ENCODE peak calls at places on chromosome X, in ten cellular contexts. One of them, this sample, is unnamed.

GRCh38 chrX:11567528-11568220 is 98.0 kb downstream of the ARHGAP6 start:
- DNase-seq in stimulated activated CD4-positive, alpha-beta T cell treated with anti-CD3 and anti-CD28 coated beads, Interleukin-1b, Interleukin-23, amount 100 ng/mL, for 4 hours: no peak
- DNase-seq in effector memory CD4-positive, alpha-beta T cell: no peak
- DNase-seq in COR-L47: no peak
- DNase-seq in PC-3: no peak
- DNase-seq in fibroblast of pulmonary artery: no peak
- DNase-seq in NCI-H226: no peak
- DNase-seq in GM13977: no peak
- DNase-seq in AG09319: no peak
- DNase-seq in BE2C: no peak
- DNase-seq in this sample: no peak

GRCh38 chrX:85765651-85766050 is 281.7 kb downstream of the CHM start:
- DNase-seq in stimulated activated CD4-positive, alpha-beta T cell treated with anti-CD3 and anti-CD28 coated beads, Interleukin-1b, Interleukin-23, amount 100 ng/mL, for 4 hours: no peak
- DNase-seq in effector memory CD4-positive, alpha-beta T cell: no peak
- DNase-seq in COR-L47: no peak
- DNase-seq in PC-3: no peak
- DNase-seq in fibroblast of pulmonary artery: no peak
- DNase-seq in NCI-H226: no peak
- DNase-seq in GM13977: no peak
- DNase-seq in AG09319: no peak
- DNase-seq in BE2C: no peak
- DNase-seq in this sample: no peak

GRCh38 chrX:23662187-23662586 is 5.1 kb upstream of the PRDX4 start:
- DNase-seq in stimulated activated CD4-positive, alpha-beta T cell treated with anti-CD3 and anti-CD28 coated beads, Interleukin-1b, Interleukin-23, amount 100 ng/mL, for 4 hours: no peak
- DNase-seq in effector memory CD4-positive, alpha-beta T cell: no peak
- DNase-seq in COR-L47: no peak
- DNase-seq in PC-3: no peak
- DNase-seq in fibroblast of pulmonary artery: no peak
- DNase-seq in NCI-H226: no peak
- DNase-seq in GM13977: no peak
- DNase-seq in AG09319: no peak
- DNase-seq in BE2C: no peak
- DNase-seq in this sample: no peak

GRCh38 chrX:23694606-23695005 is 27.3 kb downstream of the PRDX4 start:
- DNase-seq in stimulated activated CD4-positive, alpha-beta T cell treated with anti-CD3 and anti-CD28 coated beads, Interleukin-1b, Interleukin-23, amount 100 ng/mL, for 4 hours: peak
- DNase-seq in effector memory CD4-positive, alpha-beta T cell: no peak
- DNase-seq in COR-L47: peak
- DNase-seq in PC-3: peak
- DNase-seq in fibroblast of pulmonary artery: peak
- DNase-seq in NCI-H226: peak
- DNase-seq in GM13977: peak
- DNase-seq in AG09319: peak
- DNase-seq in BE2C: peak
- DNase-seq in this sample: peak

GRCh38 chrX:138748480-138748879 is 37.0 kb upstream of the FGF13 start:
- DNase-seq in stimulated activated CD4-positive, alpha-beta T cell treated with anti-CD3 and anti-CD28 coated beads, Interleukin-1b, Interleukin-23, amount 100 ng/mL, for 4 hours: no peak
- DNase-seq in effector memory CD4-positive, alpha-beta T cell: no peak
- DNase-seq in COR-L47: peak
- DNase-seq in PC-3: peak
- DNase-seq in fibroblast of pulmonary artery: peak
- DNase-seq in NCI-H226: no peak
- DNase-seq in GM13977: no peak
- DNase-seq in AG09319: no peak
- DNase-seq in BE2C: no peak
- DNase-seq in this sample: peak

GRCh38 chrX:69019073-69019890 is 146.0 kb downstream of the PJA1 start:
- DNase-seq in stimulated activated CD4-positive, alpha-beta T cell treated with anti-CD3 and anti-CD28 coated beads, Interleukin-1b, Interleukin-23, amount 100 ng/mL, for 4 hours: no peak
- DNase-seq in effector memory CD4-positive, alpha-beta T cell: no peak
- DNase-seq in COR-L47: no peak
- DNase-seq in PC-3: no peak
- DNase-seq in fibroblast of pulmonary artery: no peak
- DNase-seq in NCI-H226: no peak
- DNase-seq in GM13977: peak
- DNase-seq in AG09319: no peak
- DNase-seq in BE2C: no peak
- DNase-seq in this sample: no peak

GRCh38 chrX:2320580-2321327 is 180.0 kb downstream of the DHRSX start:
- DNase-seq in stimulated activated CD4-positive, alpha-beta T cell treated with anti-CD3 and anti-CD28 coated beads, Interleukin-1b, Interleukin-23, amount 100 ng/mL, for 4 hours: no peak
- DNase-seq in effector memory CD4-positive, alpha-beta T cell: no peak
- DNase-seq in COR-L47: no peak
- DNase-seq in PC-3: no peak
- DNase-seq in fibroblast of pulmonary artery: peak
- DNase-seq in NCI-H226: no peak
- DNase-seq in GM13977: no peak
- DNase-seq in AG09319: peak
- DNase-seq in BE2C: no peak
- DNase-seq in this sample: no peak

GRCh38 chrX:46180258-46180687 is 364.9 kb downstream of the ZNF674 start:
- DNase-seq in stimulated activated CD4-positive, alpha-beta T cell treated with anti-CD3 and anti-CD28 coated beads, Interleukin-1b, Interleukin-23, amount 100 ng/mL, for 4 hours: no peak
- DNase-seq in effector memory CD4-positive, alpha-beta T cell: no peak
- DNase-seq in COR-L47: no peak
- DNase-seq in PC-3: peak
- DNase-seq in fibroblast of pulmonary artery: peak
- DNase-seq in NCI-H226: peak
- DNase-seq in GM13977: no peak
- DNase-seq in AG09319: peak
- DNase-seq in BE2C: peak
- DNase-seq in this sample: no peak

GRCh38 chrX:13463608-13464007 is 105.8 kb upstream of the EGFL6 start:
- DNase-seq in stimulated activated CD4-positive, alpha-beta T cell treated with anti-CD3 and anti-CD28 coated beads, Interleukin-1b, Interleukin-23, amount 100 ng/mL, for 4 hours: no peak
- DNase-seq in effector memory CD4-positive, alpha-beta T cell: no peak
- DNase-seq in COR-L47: peak
- DNase-seq in PC-3: peak
- DNase-seq in fibroblast of pulmonary artery: peak
- DNase-seq in NCI-H226: peak
- DNase-seq in GM13977: no peak
- DNase-seq in AG09319: peak
- DNase-seq in BE2C: no peak
- DNase-seq in this sample: peak

GRCh38 chrX:136752796-136753195 is 27.9 kb downstream of the ARHGEF6 start:
- DNase-seq in stimulated activated CD4-positive, alpha-beta T cell treated with anti-CD3 and anti-CD28 coated beads, Interleukin-1b, Interleukin-23, amount 100 ng/mL, for 4 hours: no peak
- DNase-seq in effector memory CD4-positive, alpha-beta T cell: no peak
- DNase-seq in COR-L47: no peak
- DNase-seq in PC-3: peak
- DNase-seq in fibroblast of pulmonary artery: no peak
- DNase-seq in NCI-H226: no peak
- DNase-seq in GM13977: no peak
- DNase-seq in AG09319: no peak
- DNase-seq in BE2C: no peak
- DNase-seq in this sample: no peak

GRCh38 chrX:149865390-149865789 is 15.6 kb upstream of the MAGEA8 start:
- DNase-seq in stimulated activated CD4-positive, alpha-beta T cell treated with anti-CD3 and anti-CD28 coated beads, Interleukin-1b, Interleukin-23, amount 100 ng/mL, for 4 hours: no peak
- DNase-seq in effector memory CD4-positive, alpha-beta T cell: no peak
- DNase-seq in COR-L47: no peak
- DNase-seq in PC-3: no peak
- DNase-seq in fibroblast of pulmonary artery: no peak
- DNase-seq in NCI-H226: no peak
- DNase-seq in GM13977: no peak
- DNase-seq in AG09319: no peak
- DNase-seq in BE2C: no peak
- DNase-seq in this sample: no peak

This sample was measured in RKO.